ENCODE peak calls at places on chromosomes 16 and 17, in ten cellular contexts. One of them, this sample, is unnamed.

GRCh38 chr16:2040450-2041105 is 7.1 kb downstream of the NTHL1 start:
- DNase-seq in activated T-cell treated with anti-CD3 and anti-CD28 coated beads, Interleukin-2, amount 50 U/mL, for 4 hours: no peak
- DNase-seq in hepatocyte: no peak
- DNase-seq in C1 segment of cervical spinal cord: no peak
- DNase-seq in LHCN-M2: peak
- DNase-seq in NCI-H1092: no peak
- DNase-seq in pancreas: no peak
- DNase-seq in HFFc6: no peak
- DNase-seq in left lobe of liver: peak
- DNase-seq in activated naive CD4-positive, alpha-beta T cell treated with anti-CD3 and anti-CD28 coated beads for 36 hours: no peak
- DNase-seq in this sample: peak

GRCh38 chr17:64747938-64748540 is 85.9 kb upstream of the SMURF2 start:
- DNase-seq in activated naive CD4-positive, alpha-beta T cell treated with anti-CD3 and anti-CD28 coated beads for 36 hours: no peak
- DNase-seq in activated T-cell treated with anti-CD3 and anti-CD28 coated beads, Interleukin-2, amount 50 U/mL, for 4 hours: no peak
- DNase-seq in C1 segment of cervical spinal cord: no peak
- DNase-seq in NCI-H1092: no peak
- DNase-seq in pancreas: no peak
- DNase-seq in left lobe of liver: no peak
- DNase-seq in hepatocyte: no peak
- DNase-seq in LHCN-M2: no peak
- DNase-seq in HFFc6: peak
- DNase-seq in this sample: no peak

GRCh38 chr16:53502331-53503269 is at the start of gene AKTIP:
- DNase-seq in hepatocyte: peak
- DNase-seq in left lobe of liver: no peak
- DNase-seq in NCI-H1092: no peak
- DNase-seq in pancreas: peak
- DNase-seq in LHCN-M2: peak
- DNase-seq in activated naive CD4-positive, alpha-beta T cell treated with anti-CD3 and anti-CD28 coated beads for 36 hours: peak
- DNase-seq in HFFc6: peak
- DNase-seq in activated T-cell treated with anti-CD3 and anti-CD28 coated beads, Interleukin-2, amount 50 U/mL, for 4 hours: peak
- DNase-seq in C1 segment of cervical spinal cord: peak
- DNase-seq in this sample: peak

GRCh38 chr17:68782829-68783228 is 172.4 kb downstream of the ABCA8 start:
- DNase-seq in LHCN-M2: no peak
- DNase-seq in pancreas: no peak
- DNase-seq in hepatocyte: no peak
- DNase-seq in activated naive CD4-positive, alpha-beta T cell treated with anti-CD3 and anti-CD28 coated beads for 36 hours: no peak
- DNase-seq in NCI-H1092: no peak
- DNase-seq in HFFc6: no peak
- DNase-seq in C1 segment of cervical spinal cord: no peak
- DNase-seq in activated T-cell treated with anti-CD3 and anti-CD28 coated beads, Interleukin-2, amount 50 U/mL, for 4 hours: no peak
- DNase-seq in left lobe of liver: no peak
- DNase-seq in this sample: no peak

GRCh38 chr17:9132291-9132690 is 111.0 kb downstream of the NTN1 start:
- DNase-seq in pancreas: no peak
- DNase-seq in hepatocyte: no peak
- DNase-seq in NCI-H1092: no peak
- DNase-seq in activated T-cell treated with anti-CD3 and anti-CD28 coated beads, Interleukin-2, amount 50 U/mL, for 4 hours: no peak
- DNase-seq in left lobe of liver: no peak
- DNase-seq in LHCN-M2: no peak
- DNase-seq in activated naive CD4-positive, alpha-beta T cell treated with anti-CD3 and anti-CD28 coated beads for 36 hours: no peak
- DNase-seq in HFFc6: no peak
- DNase-seq in C1 segment of cervical spinal cord: no peak
- DNase-seq in this sample: no peak

GRCh38 chr16:57061084-57061905 is 31.1 kb upstream of the CPNE2 start:
- DNase-seq in HFFc6: peak
- DNase-seq in left lobe of liver: peak
- DNase-seq in activated T-cell treated with anti-CD3 and anti-CD28 coated beads, Interleukin-2, amount 50 U/mL, for 4 hours: no peak
- DNase-seq in LHCN-M2: peak
- DNase-seq in C1 segment of cervical spinal cord: no peak
- DNase-seq in NCI-H1092: no peak
- DNase-seq in activated naive CD4-positive, alpha-beta T cell treated with anti-CD3 and anti-CD28 coated beads for 36 hours: no peak
- DNase-seq in hepatocyte: no peak
- DNase-seq in pancreas: peak
- DNase-seq in this sample: peak

GRCh38 chr16:27704252-27704651 is 154.3 kb downstream of the KATNIP start:
- DNase-seq in activated naive CD4-positive, alpha-beta T cell treated with anti-CD3 and anti-CD28 coated beads for 36 hours: no peak
- DNase-seq in LHCN-M2: no peak
- DNase-seq in C1 segment of cervical spinal cord: no peak
- DNase-seq in NCI-H1092: no peak
- DNase-seq in left lobe of liver: no peak
- DNase-seq in activated T-cell treated with anti-CD3 and anti-CD28 coated beads, Interleukin-2, amount 50 U/mL, for 4 hours: no peak
- DNase-seq in hepatocyte: no peak
- DNase-seq in HFFc6: no peak
- DNase-seq in pancreas: no peak
- DNase-seq in this sample: no peak

GRCh38 chr17:14471052-14471451 is 170.2 kb downstream of the HS3ST3B1 start:
- DNase-seq in activated T-cell treated with anti-CD3 and anti-CD28 coated beads, Interleukin-2, amount 50 U/mL, for 4 hours: no peak
- DNase-seq in HFFc6: peak
- DNase-seq in hepatocyte: peak
- DNase-seq in LHCN-M2: peak
- DNase-seq in pancreas: no peak
- DNase-seq in C1 segment of cervical spinal cord: no peak
- DNase-seq in activated naive CD4-positive, alpha-beta T cell treated with anti-CD3 and anti-CD28 coated beads for 36 hours: no peak
- DNase-seq in NCI-H1092: no peak
- DNase-seq in left lobe of liver: no peak
- DNase-seq in this sample: no peak

GRCh38 chr16:9033125-9033830 is 58.2 kb upstream of the HAPSTR1 start:
- DNase-seq in activated naive CD4-positive, alpha-beta T cell treated with anti-CD3 and anti-CD28 coated beads for 36 hours: no peak
- DNase-seq in HFFc6: peak
- DNase-seq in left lobe of liver: no peak
- DNase-seq in pancreas: peak
- DNase-seq in C1 segment of cervical spinal cord: peak
- DNase-seq in hepatocyte: peak
- DNase-seq in activated T-cell treated with anti-CD3 and anti-CD28 coated beads, Interleukin-2, amount 50 U/mL, for 4 hours: no peak
- DNase-seq in NCI-H1092: no peak
- DNase-seq in LHCN-M2: peak
- DNase-seq in this sample: peak

GRCh38 chr17:55295411-55296170 is 30.8 kb downstream of the HLF start:
- DNase-seq in C1 segment of cervical spinal cord: peak
- DNase-seq in pancreas: peak
- DNase-seq in left lobe of liver: peak
- DNase-seq in activated T-cell treated with anti-CD3 and anti-CD28 coated beads, Interleukin-2, amount 50 U/mL, for 4 hours: peak
- DNase-seq in hepatocyte: peak
- DNase-seq in LHCN-M2: peak
- DNase-seq in HFFc6: peak
- DNase-seq in activated naive CD4-positive, alpha-beta T cell treated with anti-CD3 and anti-CD28 coated beads for 36 hours: peak
- DNase-seq in NCI-H1092: peak
- DNase-seq in this sample: peak

GRCh38 chr17:8223356-8224063 is 13.1 kb upstream of the AURKB start:
- DNase-seq in pancreas: peak
- DNase-seq in HFFc6: peak
- DNase-seq in activated T-cell treated with anti-CD3 and anti-CD28 coated beads, Interleukin-2, amount 50 U/mL, for 4 hours: peak
- DNase-seq in C1 segment of cervical spinal cord: peak
- DNase-seq in activated naive CD4-positive, alpha-beta T cell treated with anti-CD3 and anti-CD28 coated beads for 36 hours: peak
- DNase-seq in hepatocyte: peak
- DNase-seq in left lobe of liver: peak
- DNase-seq in LHCN-M2: peak
- DNase-seq in NCI-H1092: no peak
- DNase-seq in this sample: peak

GRCh38 chr16:83989300-83989699 is 21.3 kb downstream of the NECAB2 start:
- DNase-seq in LHCN-M2: no peak
- DNase-seq in C1 segment of cervical spinal cord: no peak
- DNase-seq in pancreas: peak
- DNase-seq in hepatocyte: no peak
- DNase-seq in NCI-H1092: peak
- DNase-seq in activated naive CD4-positive, alpha-beta T cell treated with anti-CD3 and anti-CD28 coated beads for 36 hours: no peak
- DNase-seq in left lobe of liver: no peak
- DNase-seq in activated T-cell treated with anti-CD3 and anti-CD28 coated beads, Interleukin-2, amount 50 U/mL, for 4 hours: no peak
- DNase-seq in HFFc6: no peak
- DNase-seq in this sample: no peak

GRCh38 chr17:78839762-78840529 is 668 bp downstream of the USP36 start:
- DNase-seq in LHCN-M2: peak
- DNase-seq in activated T-cell treated with anti-CD3 and anti-CD28 coated beads, Interleukin-2, amount 50 U/mL, for 4 hours: peak
- DNase-seq in pancreas: no peak
- DNase-seq in NCI-H1092: no peak
- DNase-seq in activated naive CD4-positive, alpha-beta T cell treated with anti-CD3 and anti-CD28 coated beads for 36 hours: peak
- DNase-seq in hepatocyte: peak
- DNase-seq in HFFc6: peak
- DNase-seq in C1 segment of cervical spinal cord: no peak
- DNase-seq in left lobe of liver: no peak
- DNase-seq in this sample: no peak

GRCh38 chr16:21256636-21257035 is 21.5 kb downstream of the CRYM start:
- DNase-seq in C1 segment of cervical spinal cord: no peak
- DNase-seq in pancreas: no peak
- DNase-seq in hepatocyte: no peak
- DNase-seq in NCI-H1092: no peak
- DNase-seq in HFFc6: no peak
- DNase-seq in activated T-cell treated with anti-CD3 and anti-CD28 coated beads, Interleukin-2, amount 50 U/mL, for 4 hours: no peak
- DNase-seq in activated naive CD4-positive, alpha-beta T cell treated with anti-CD3 and anti-CD28 coated beads for 36 hours: no peak
- DNase-seq in left lobe of liver: no peak
- DNase-seq in LHCN-M2: no peak
- DNase-seq in this sample: no peak

GRCh38 chr17:32240745-32241144 is 24.9 kb upstream of the RHBDL3 start:
- DNase-seq in hepatocyte: no peak
- DNase-seq in activated naive CD4-positive, alpha-beta T cell treated with anti-CD3 and anti-CD28 coated beads for 36 hours: no peak
- DNase-seq in activated T-cell treated with anti-CD3 and anti-CD28 coated beads, Interleukin-2, amount 50 U/mL, for 4 hours: no peak
- DNase-seq in left lobe of liver: no peak
- DNase-seq in C1 segment of cervical spinal cord: no peak
- DNase-seq in HFFc6: no peak
- DNase-seq in NCI-H1092: no peak
- DNase-seq in LHCN-M2: peak
- DNase-seq in pancreas: no peak
- DNase-seq in this sample: no peak

GRCh38 chr16:84957192-84957591 is 54.1 kb downstream of the ZDHHC7 start:
- DNase-seq in NCI-H1092: no peak
- DNase-seq in activated T-cell treated with anti-CD3 and anti-CD28 coated beads, Interleukin-2, amount 50 U/mL, for 4 hours: no peak
- DNase-seq in C1 segment of cervical spinal cord: no peak
- DNase-seq in LHCN-M2: no peak
- DNase-seq in HFFc6: no peak
- DNase-seq in activated naive CD4-positive, alpha-beta T cell treated with anti-CD3 and anti-CD28 coated beads for 36 hours: no peak
- DNase-seq in hepatocyte: no peak
- DNase-seq in left lobe of liver: no peak
- DNase-seq in pancreas: no peak
- DNase-seq in this sample: no peak

GRCh38 chr16:85846461-85846860 is 47.0 kb downstream of the COX4I1 start:
- DNase-seq in C1 segment of cervical spinal cord: no peak
- DNase-seq in activated T-cell treated with anti-CD3 and anti-CD28 coated beads, Interleukin-2, amount 50 U/mL, for 4 hours: no peak
- DNase-seq in hepatocyte: no peak
- DNase-seq in LHCN-M2: no peak
- DNase-seq in pancreas: no peak
- DNase-seq in left lobe of liver: no peak
- DNase-seq in NCI-H1092: no peak
- DNase-seq in HFFc6: no peak
- DNase-seq in activated naive CD4-positive, alpha-beta T cell treated with anti-CD3 and anti-CD28 coated beads for 36 hours: no peak
- DNase-seq in this sample: no peak

This sample was measured in right lobe of liver.